ENCODE peak calls at places on chromosomes 11 and 22, in seven cellular contexts. Z, Y, J, N, W, G and R are unnamed samples.

GRCh38 chr22:19568337-19569311 is 44.4 kb upstream of the CLDN5 start:
- DNase-seq in Z (no peak), N (peak; percentile 93), G (no peak), W (no peak), J (no peak), Y (no peak), R (peak; percentile 82)

GRCh38 chr22:30979932-30980331 is 10.9 kb downstream of the TUG1 start:
- DNase-seq in Y (no peak), G (no peak), J (no peak), N (no peak), W (peak; percentile 30), Z (no peak), R (no peak)

GRCh38 chr11:2474059-2474901 is 29.5 kb downstream of the KCNQ1 start:
- DNase-seq in Y (no peak), G (peak; percentile 75), N (no peak), J (no peak), W (no peak), Z (no peak), R (no peak)

GRCh38 chr11:14312736-14313438 is 46.1 kb downstream of the RRAS2 start:
- DNase-seq in G (no peak), Z (no peak), Y (no peak), N (peak; percentile 84), J (no peak), W (no peak), R (peak; percentile 31)

GRCh38 chr22:43481528-43482309 is 69.9 kb downstream of the MPPED1 start:
- DNase-seq in N (no peak), Y (peak; percentile 39), J (peak; percentile 18), Z (peak; percentile 16), W (peak; percentile 43), G (no peak), R (no peak)

GRCh38 chr22:24271406-24271760 is 752 bp downstream of the SPECC1L start:
- DNase-seq in Z (no peak), Y (no peak), G (no peak), J (no peak), W (no peak), N (peak; percentile 23), R (no peak)

GRCh38 chr11:34052608-34053160 is 1.2 kb downstream of the CAPRIN1 start:
- DNase-seq in Y (peak; percentile 31), Z (peak; percentile 48), N (peak; percentile 16), W (peak; percentile 44), J (no peak), G (peak; percentile 30), R (peak; percentile 37)

GRCh38 chr11:113615098-113615497 is 91.0 kb downstream of the TMPRSS5 start:
- DNase-seq in N (no peak), Y (no peak), J (no peak), G (no peak), W (peak; percentile 44), Z (no peak), R (no peak)

GRCh38 chr22:30460147-30460546 is 11.7 kb downstream of the SEC14L3 start:
- DNase-seq in G (peak; percentile 14), Y (no peak), N (no peak), J (no peak), W (no peak), Z (no peak), R (no peak)

GRCh38 chr11:129252621-129253020 is 60.5 kb upstream of the ARHGAP32 start:
- DNase-seq in Z (no peak), G (no peak), Y (no peak), J (no peak), N (no peak), W (peak; percentile 81), R (no peak)

GRCh38 chr11:119664063-119664572 is 64.9 kb downstream of the NECTIN1 start:
- DNase-seq in Z (no peak), J (no peak), W (no peak), Y (no peak), G (no peak), N (no peak), R (no peak)

GRCh38 chr11:122863704-122864326 is 18.7 kb upstream of the JHY start:
- DNase-seq in J (no peak), N (peak; percentile 54), Y (peak; percentile 47), W (no peak), G (peak; percentile 47), Z (peak; percentile 65), R (peak; percentile 16)

GRCh38 chr22:49368976-49369725 is 458.5 kb downstream of the BRD1 start:
- DNase-seq in G (no peak), Z (no peak), Y (peak; percentile 2), N (no peak), J (no peak), W (no peak), R (peak; percentile 42)

GRCh38 chr11:73223998-73224730 is 6.1 kb downstream of the P2RY2 start:
- DNase-seq in G (no peak), Z (no peak), N (no peak), J (no peak), W (no peak), Y (no peak), R (no peak)

GRCh38 chr11:34263462-34264186 is 94.2 kb downstream of the ABTB2 start:
- DNase-seq in J (no peak), Y (no peak), N (peak; percentile 67), G (peak; percentile 79), W (peak; percentile 83), Z (no peak), R (peak; percentile 79)

GRCh38 chr22:49046546-49047305 is 780.9 kb downstream of the BRD1 start:
- DNase-seq in W (peak; percentile 90), Y (peak; percentile 83), G (no peak), Z (peak; percentile 50), J (no peak), N (no peak), R (peak; percentile 37)

GRCh38 chr11:120564573-120565301 is 53.2 kb downstream of the GRIK4 start:
- DNase-seq in N (peak; percentile 41), W (peak; percentile 76), Z (peak; percentile 45), G (no peak), J (no peak), Y (peak; percentile 51), R (peak; percentile 24)

GRCh38 chr11:132161538-132161937 is 791.1 kb downstream of the NTM start:
- DNase-seq in W (no peak), N (no peak), G (no peak), J (no peak), Z (no peak), Y (no peak), R (no peak)

GRCh38 chr22:29029202-29030000 is 32.2 kb downstream of the C22orf31 start:
- DNase-seq in N (no peak), Z (no peak), W (no peak), G (no peak), Y (no peak), J (no peak), R (no peak)

GRCh38 chr22:35039625-35040024 is 26.3 kb upstream of the ISX start:
- DNase-seq in N (peak; percentile 3), Z (no peak), W (no peak), G (no peak), Y (no peak), J (no peak), R (peak; percentile 57)

GRCh38 chr11:120598517-120599209 is 87.1 kb downstream of the GRIK4 start:
- DNase-seq in G (no peak), W (no peak), N (no peak), Z (no peak), Y (no peak), J (no peak), R (no peak)

GRCh38 chr11:103024086-103024485 is 67.9 kb downstream of the DCUN1D5 start:
- DNase-seq in J (no peak), W (no peak), G (no peak), Z (no peak), N (peak; percentile 28), Y (no peak), R (no peak)

GRCh38 chr11:41461057-41461681 is 1.7 kb upstream of the LRRC4C start:
- DNase-seq in N (peak; percentile 8), J (no peak), Y (no peak), G (no peak), W (no peak), Z (no peak), R (no peak)